ENCODE peak calls at places on chromosomes 1 and 21, in eight cellular contexts. N is GM12865, X is CD14-positive monocyte, S is AG09309, Z is fibroblast of lung, M is WTC11, E is lung, C is progenitor cell of endocrine pancreas. R is an unnamed sample.

GRCh38 chr1:117621316-117621715 is 15.5 kb downstream of the TENT5C start:
- DNase-seq in N (no peak), S (no peak), E (no peak), Z (no peak), M (no peak), C (no peak), X (no peak), R (no peak)

GRCh38 chr21:29233611-29234540 is 64.8 kb upstream of the BACH1 start:
- DNase-seq in C (no peak), S (no peak), Z (no peak), X (no peak), N (peak), M (no peak), E (no peak), R (no peak)

GRCh38 chr21:38970765-38971164 is 165.0 kb downstream of the ETS2 start:
- DNase-seq in E (no peak), M (no peak), Z (no peak), C (no peak), X (no peak), N (no peak), S (no peak), R (no peak)

GRCh38 chr1:204992499-204992898 is 50.5 kb upstream of the CNTN2 start:
- DNase-seq in X (peak), M (no peak), C (no peak), S (no peak), Z (no peak), N (no peak), E (peak), R (no peak)

GRCh38 chr1:36432616-36433015 is 17.6 kb downstream of the OSCP1 start:
- DNase-seq in X (no peak), Z (no peak), S (no peak), E (no peak), N (no peak), C (no peak), M (no peak), R (no peak)

GRCh38 chr1:1510912-1511532 is 940 bp upstream of the ATAD3A start:
- DNase-seq in Z (no peak), M (peak), C (no peak), E (peak), S (no peak), N (peak), X (no peak), R (no peak)

GRCh38 chr1:68207129-68207689 is 25.1 kb downstream of the WLS start:
- DNase-seq in E (no peak), X (no peak), N (no peak), M (no peak), S (no peak), Z (peak), C (no peak), R (no peak)

GRCh38 chr1:162319510-162320160 is 57.0 kb downstream of the SPATA46 start:
- DNase-seq in M (no peak), C (no peak), Z (no peak), X (no peak), N (no peak), S (no peak), E (no peak), R (no peak)

GRCh38 chr1:165763442-165763841 is 5.2 kb downstream of the TMCO1 start:
- DNase-seq in Z (no peak), X (no peak), E (no peak), M (no peak), C (no peak), N (no peak), S (no peak), R (no peak)

GRCh38 chr1:217921126-217921900 is 290.2 kb downstream of the SPATA17 start:
- DNase-seq in X (no peak), N (no peak), Z (peak), E (no peak), M (no peak), S (no peak), C (no peak), R (no peak)

GRCh38 chr1:183148599-183148998 is 37.5 kb upstream of the LAMC2 start:
- DNase-seq in N (no peak), C (no peak), E (no peak), M (no peak), S (no peak), X (no peak), Z (peak), R (no peak)

GRCh38 chr1:43968348-43968948 is 1.4 kb upstream of the DPH2 start:
- DNase-seq in N (peak), X (no peak), E (no peak), C (peak), M (peak), Z (no peak), S (no peak), R (no peak)

GRCh38 chr1:89930579-89930978 is 64.3 kb upstream of the ZNF326 start:
- DNase-seq in E (no peak), Z (no peak), N (no peak), C (no peak), X (no peak), M (no peak), S (no peak), R (no peak)

GRCh38 chr1:245764040-245764439 is 609.3 kb downstream of the KIF26B start:
- DNase-seq in X (no peak), C (no peak), Z (no peak), S (no peak), N (no peak), M (no peak), E (no peak), R (no peak)

GRCh38 chr1:227255086-227255732 is 63.1 kb downstream of the CDC42BPA start:
- DNase-seq in E (no peak), M (no peak), C (no peak), Z (no peak), S (no peak), N (no peak), X (no peak), R (no peak)

GRCh38 chr1:227257964-227258363 is 60.3 kb downstream of the CDC42BPA start:
- DNase-seq in N (no peak), E (no peak), X (no peak), S (no peak), Z (no peak), M (peak), C (no peak), R (no peak)

GRCh38 chr1:227253065-227253464 is 65.2 kb downstream of the CDC42BPA start:
- DNase-seq in Z (no peak), E (no peak), S (no peak), N (no peak), C (no peak), X (no peak), M (no peak), R (no peak)
- TF ChIP-seq CTCF in Z (no peak), E (no peak), S (no peak), N (no peak), C (no peak), X (no peak), M (no peak), R (no peak)

GRCh38 chr1:21048462-21048861 is 128.2 kb downstream of the EIF4G3 start:
- DNase-seq in S (no peak), N (no peak), E (no peak), M (no peak), X (no peak), C (no peak), Z (no peak), R (no peak)
- TF ChIP-seq CTCF in S (no peak), N (no peak), E (no peak), M (no peak), X (no peak), C (no peak), Z (no peak), R (no peak)

GRCh38 chr1:220089650-220090556 is at the start of gene BPNT1:
- DNase-seq in N (peak), X (peak), S (peak), M (peak), C (peak), E (peak), Z (peak), R (peak)
- TF ChIP-seq CTCF in N (no peak), X (no peak), S (no peak), M (no peak), C (peak), E (no peak), Z (no peak), R (no peak)

DNA sequence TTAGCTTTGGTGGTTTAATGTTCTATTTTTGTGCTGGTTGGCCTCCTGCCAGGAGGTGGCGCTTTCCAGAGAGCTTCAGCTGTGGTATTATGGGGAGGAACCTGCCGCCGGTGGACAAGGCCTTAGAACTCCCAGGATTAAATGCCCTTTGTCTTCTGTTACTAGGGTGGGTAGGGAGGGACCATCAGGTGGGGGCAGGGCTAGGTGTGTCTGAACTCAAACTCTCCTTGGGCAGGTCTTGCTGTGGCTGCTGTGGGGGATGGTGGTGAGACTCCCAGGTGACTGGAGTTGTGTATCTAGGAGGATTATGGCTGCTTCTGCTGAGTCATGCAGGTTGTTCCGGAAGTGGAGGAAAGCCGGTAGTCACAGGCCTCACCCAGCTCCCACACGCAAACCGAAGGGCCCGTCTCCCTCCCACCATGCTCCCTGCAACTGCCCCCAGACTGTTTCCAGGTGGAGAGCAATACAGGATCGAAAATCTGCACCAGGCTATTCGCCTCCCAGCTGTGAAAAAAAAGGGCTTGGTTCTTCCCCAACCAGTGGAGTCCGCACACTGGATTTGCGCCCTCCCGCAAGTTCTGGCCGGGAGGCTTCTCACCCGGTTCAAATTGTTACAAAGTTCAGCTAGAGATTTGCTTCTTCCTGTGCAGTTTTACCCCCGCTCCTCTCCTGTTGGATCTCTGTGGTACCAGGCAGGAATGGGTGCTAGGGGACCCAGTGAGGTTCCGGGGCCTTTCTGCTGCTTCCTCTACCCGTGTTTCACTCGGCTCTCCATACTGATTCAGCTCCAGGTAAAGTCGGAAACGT is 220.5 kb downstream of the CENPF start:
- DNase-seq in X (no peak), N (peak), S (no peak), M (peak), C (no peak), E (no peak), Z (no peak), R (no peak)
- TF ChIP-seq CTCF in X (no peak), N (peak), S (no peak), M (no peak), C (peak), E (no peak), Z (no peak), R (no peak)

GRCh38 chr1:203488539-203488938 is 5.4 kb upstream of the OPTC start:
- DNase-seq in M (no peak), N (no peak), Z (no peak), X (no peak), E (no peak), S (no peak), C (no peak), R (no peak)
- TF ChIP-seq CTCF in M (no peak), N (no peak), Z (no peak), X (no peak), E (no peak), S (no peak), C (no peak), R (no peak)

DNA sequence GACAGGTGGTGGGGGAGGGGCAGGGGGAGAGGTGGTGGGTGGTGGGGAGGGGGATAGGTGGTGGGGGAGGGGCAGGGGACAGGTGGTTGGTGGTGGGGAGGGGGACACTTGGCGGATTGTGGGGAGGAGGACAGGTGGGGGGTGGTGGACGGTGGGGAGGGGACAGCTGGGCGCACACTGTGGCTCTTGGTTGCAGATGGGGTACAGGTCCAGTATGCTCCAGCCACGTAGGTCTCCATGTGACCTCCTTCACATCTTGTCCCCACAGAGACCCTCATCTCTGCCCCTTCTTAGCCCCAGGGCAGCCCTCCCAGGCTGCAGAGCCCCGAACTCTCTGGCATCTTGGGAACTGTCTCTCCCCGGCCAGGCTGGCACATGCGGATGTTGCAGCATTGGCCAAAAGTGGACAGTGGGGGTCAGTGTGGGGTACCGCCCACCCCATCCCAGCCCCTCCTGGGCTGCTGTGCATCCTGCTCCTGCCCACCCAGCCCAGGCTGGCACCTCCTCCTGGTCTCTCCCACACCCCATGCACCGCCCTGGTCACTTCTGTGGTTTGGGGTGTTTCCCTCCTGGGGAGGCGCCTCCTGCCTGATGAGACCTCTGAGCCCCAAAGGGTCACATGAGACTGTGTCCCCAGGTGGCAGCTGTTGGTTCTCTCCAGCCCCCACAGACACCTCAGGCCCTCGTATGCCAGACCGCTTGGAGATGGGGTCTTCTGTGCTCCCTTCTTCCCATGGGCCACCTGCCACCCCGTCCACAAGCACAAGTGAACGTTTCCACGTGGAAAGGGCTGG is 7.6 kb upstream of the SLC19A1 start:
- DNase-seq in M (no peak), C (no peak), X (peak), Z (no peak), E (no peak), N (peak), S (no peak), R (no peak)
- TF ChIP-seq CTCF in M (no peak), C (no peak), X (no peak), Z (no peak), E (no peak), N (peak), S (no peak), R (no peak)

GRCh38 chr1:172970186-172970585 is 80.6 kb downstream of the TNFSF18 start:
- DNase-seq in M (no peak), X (no peak), Z (no peak), N (no peak), C (no peak), S (no peak), E (no peak), R (no peak)
- TF ChIP-seq CTCF in M (no peak), X (no peak), Z (no peak), N (no peak), C (no peak), S (no peak), E (no peak), R (no peak)